ENCODE peak calls at places on chromosomes 5 and 9, in ten cellular contexts. M is epithelial cell of prostate; E is pons; A is M059J; G is GM23248; S is activated CD4-positive, alpha-beta T cell treated with anti-CD3 and anti-CD28 coated beads for 24 hours; K is activated CD8-positive, alpha-beta memory T cell treated with anti-CD3 and anti-CD28 coated beads for 48 hours; O is T1000; W is GM12892; X is neuronal stem cell. F is an unnamed sample.

GRCh38 chr9:34744295-34745221 is 34.6 kb upstream of the CCL21 start:
- DNase-seq in M (peak), E (no peak), A (peak), G (peak), S (no peak), K (no peak), O (no peak), W (no peak), X (no peak), F (no peak)

GRCh38 chr9:95507456-95508241 is 9.1 kb downstream of the PTCH1 start:
- DNase-seq in M (no peak), E (peak), A (peak), G (peak), S (no peak), K (no peak), O (no peak), W (peak), X (no peak), F (peak)

GRCh38 chr9:114583371-114583770 is 4.2 kb upstream of the ATP6V1G1 start:
- DNase-seq in M (no peak), E (no peak), A (no peak), G (no peak), S (no peak), K (no peak), O (no peak), W (no peak), X (no peak), F (no peak)

GRCh38 chr9:70994582-70994981 is 126.8 kb downstream of the TRPM3 start:
- DNase-seq in M (no peak), E (no peak), A (no peak), G (no peak), S (no peak), K (no peak), O (no peak), W (no peak), X (no peak), F (no peak)

GRCh38 chr5:149421834-149422233 is 42.7 kb upstream of the IL17B start:
- DNase-seq in M (no peak), E (no peak), A (no peak), G (peak), S (no peak), K (no peak), O (no peak), W (no peak), X (no peak), F (no peak)

GRCh38 chr9:32931129-32931528 is 70.3 kb downstream of the APTX start:
- DNase-seq in M (no peak), E (no peak), A (no peak), G (no peak), S (no peak), K (no peak), O (no peak), W (no peak), X (no peak), F (no peak)

GRCh38 chr9:7782390-7783120 is 17.0 kb downstream of the DMAC1 start:
- DNase-seq in M (no peak), E (no peak), A (peak), G (no peak), S (no peak), K (no peak), O (no peak), W (no peak), X (no peak), F (no peak)

GRCh38 chr9:112173489-112174222 is 1.4 kb downstream of the SUSD1 start:
- DNase-seq in M (no peak), E (no peak), A (no peak), G (no peak), S (no peak), K (no peak), O (no peak), W (no peak), X (no peak), F (no peak)

GRCh38 chr5:54651482-54652076 is 134.0 kb downstream of the SNX18 start:
- DNase-seq in M (no peak), E (peak), A (peak), G (peak), S (no peak), K (no peak), O (no peak), W (no peak), X (no peak), F (peak)

GRCh38 chr9:124214116-124214515 is 43.6 kb upstream of the NEK6 start:
- DNase-seq in M (no peak), E (no peak), A (no peak), G (no peak), S (no peak), K (no peak), O (no peak), W (no peak), X (no peak), F (no peak)

GRCh38 chr5:180370861-180371641 is 17.9 kb upstream of the GFPT2 start:
- DNase-seq in M (no peak), E (no peak), A (no peak), G (peak), S (no peak), K (no peak), O (no peak), W (no peak), X (no peak), F (no peak)

GRCh38 chr9:34484678-34485077 is 26.1 kb downstream of the DNAI1 start:
- DNase-seq in M (no peak), E (no peak), A (no peak), G (no peak), S (no peak), K (no peak), O (no peak), W (no peak), X (no peak), F (no peak)

GRCh38 chr9:136584401-136585328 is 38.8 kb upstream of the NOTCH1 start:
- DNase-seq in M (no peak), E (no peak), A (no peak), G (peak), S (no peak), K (no peak), O (no peak), W (no peak), X (no peak), F (no peak)

GRCh38 chr9:95036676-95037075 is 280.8 kb downstream of the FANCC start:
- DNase-seq in M (no peak), E (peak), A (no peak), G (no peak), S (no peak), K (no peak), O (no peak), W (no peak), X (no peak), F (no peak)

GRCh38 chr5:111158105-111158744 is 66.0 kb upstream of the CAMK4 start:
- DNase-seq in M (peak), E (peak), A (peak), G (peak), S (peak), K (peak), O (peak), W (no peak), X (peak), F (peak)

GRCh38 chr9:16867571-16868311 is 2.7 kb downstream of the BNC2 start:
- DNase-seq in M (no peak), E (no peak), A (peak), G (peak), S (no peak), K (no peak), O (no peak), W (no peak), X (no peak), F (no peak)

GRCh38 chr9:20197976-20198685 is 409.3 kb upstream of the SLC24A2 start:
- DNase-seq in M (peak), E (no peak), A (no peak), G (peak), S (no peak), K (no peak), O (no peak), W (no peak), X (no peak), F (no peak)

GRCh38 chr9:3962467-3962866 is 337.4 kb downstream of the GLIS3 start:
- DNase-seq in M (peak), E (no peak), A (peak), G (peak), S (no peak), K (no peak), O (no peak), W (no peak), X (no peak), F (no peak)

GRCh38 chr9:128203842-128204551 is 818 bp downstream of the DNM1 start:
- DNase-seq in M (no peak), E (no peak), A (peak), G (peak), S (no peak), K (no peak), O (peak), W (no peak), X (peak), F (peak)

GRCh38 chr5:98927242-98927987 is 1.4 kb downstream of the CHD1 start:
- DNase-seq in M (no peak), E (peak), A (peak), G (peak), S (peak), K (no peak), O (no peak), W (no peak), X (peak), F (peak)

GRCh38 chr5:98796197-98796972 is 22.9 kb downstream of the RGMB start:
- DNase-seq in M (no peak), E (peak), A (peak), G (peak), S (peak), K (no peak), O (no peak), W (peak), X (peak), F (peak)

F was measured in cerebellar cortex.